ENCODE peak calls at places on chromosomes 13 and 19, in six cellular contexts. D, E, B, R, N and M are unnamed samples. For H3K4me1, the result is how much of the 10 kb centered on the place peaks cover.

GRCh38 chr13:30355405-30355741 is 48.0 kb upstream of the KATNAL1 start:
- DNase-seq in N (no peak), E (peak), B (peak), R (peak), D (peak), M (no peak)

GRCh38 chr19:39325778-39326680 is 5.4 kb upstream of the LRFN1 start:
- DNase-seq in R (peak), N (no peak), E (no peak), D (no peak), B (no peak), M (no peak)

GRCh38 chr13:23515116-23515515 is 55.1 kb upstream of the TNFRSF19 start:
- DNase-seq in D (no peak), B (no peak), R (no peak), E (no peak), N (no peak), M (no peak)

GRCh38 chr19:28727133-28727834 is 485.7 kb downstream of the UQCRFS1 start:
- DNase-seq in R (no peak), N (peak), E (peak), D (no peak), B (peak), M (peak)

GRCh38 chr13:57557979-57558529 is 73.5 kb upstream of the PCDH17 start:
- DNase-seq in E (no peak), B (no peak), R (no peak), N (peak), D (no peak), M (no peak)

GRCh38 chr13:110228936-110229904 is 77.7 kb downstream of the COL4A1 start:
- DNase-seq in R (no peak), B (no peak), E (no peak), D (no peak), N (no peak), M (no peak)

GRCh38 chr13:94602467-94602866 is 810 bp downstream of the GPR180 start:
- DNase-seq in D (no peak), E (no peak), N (no peak), B (no peak), R (no peak), M (no peak)

GRCh38 chr19:41821003-41821735 is 23.3 kb downstream of the LYPD4 start:
- DNase-seq in D (peak), R (peak), E (peak), B (peak), N (peak), M (no peak)

GRCh38 chr13:42660367-42660965 is 86.5 kb downstream of the TNFSF11 start:
- DNase-seq in E (no peak), R (no peak), D (no peak), B (no peak), N (peak), M (no peak)

GRCh38 chr13:51950722-51951121 is 60.5 kb downstream of the ATP7B start:
- DNase-seq in B (no peak), D (no peak), E (no peak), R (no peak), N (peak), M (no peak)

GRCh38 chr13:106151056-106151699 is 384.3 kb downstream of the EFNB2 start:
- DNase-seq in B (no peak), N (peak), E (no peak), D (no peak), R (no peak), M (peak)

GRCh38 chr13:80572308-80572676 is 231.4 kb upstream of the SPRY2 start:
- DNase-seq in B (no peak), D (no peak), E (no peak), R (no peak), N (no peak), M (no peak)

DNA sequence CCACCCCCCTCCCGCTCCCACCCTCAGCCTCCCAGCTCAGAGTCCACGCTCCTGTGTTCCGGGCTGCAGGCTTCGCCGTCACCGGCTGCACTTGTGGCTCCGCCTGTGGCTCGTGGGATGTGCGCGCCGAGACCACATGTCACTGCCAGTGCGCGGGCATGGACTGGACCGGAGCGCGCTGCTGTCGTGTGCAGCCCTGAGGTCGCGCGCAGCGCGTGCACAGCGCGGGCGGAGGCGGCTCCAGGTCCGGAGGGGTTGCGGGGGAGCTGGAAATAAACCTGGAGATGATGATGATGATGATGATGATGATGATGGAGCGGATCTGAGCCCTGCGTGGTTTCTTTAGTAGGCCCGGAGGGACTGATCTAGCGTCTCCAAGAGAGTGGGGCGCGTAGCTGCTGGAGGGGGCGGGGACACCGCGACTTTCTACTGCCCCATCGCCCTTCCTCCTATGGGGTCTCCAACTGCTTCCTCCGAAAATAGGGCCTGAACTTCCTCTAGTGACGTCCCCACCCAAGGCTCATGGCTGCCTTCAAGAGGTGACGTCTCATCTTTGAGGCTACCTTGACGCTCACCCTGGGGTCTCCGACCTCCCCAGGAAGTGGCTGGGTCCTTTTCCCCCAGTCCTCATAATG is 1.4 kb downstream of the RETN start:
- DNase-seq in D (peak), B (no peak), R (peak), E (no peak), N (peak), M (no peak)
- H3K4me3 ChIP-seq in D (peak), B (no peak), R (peak), E (no peak), N (peak), M (no peak)

DNA sequence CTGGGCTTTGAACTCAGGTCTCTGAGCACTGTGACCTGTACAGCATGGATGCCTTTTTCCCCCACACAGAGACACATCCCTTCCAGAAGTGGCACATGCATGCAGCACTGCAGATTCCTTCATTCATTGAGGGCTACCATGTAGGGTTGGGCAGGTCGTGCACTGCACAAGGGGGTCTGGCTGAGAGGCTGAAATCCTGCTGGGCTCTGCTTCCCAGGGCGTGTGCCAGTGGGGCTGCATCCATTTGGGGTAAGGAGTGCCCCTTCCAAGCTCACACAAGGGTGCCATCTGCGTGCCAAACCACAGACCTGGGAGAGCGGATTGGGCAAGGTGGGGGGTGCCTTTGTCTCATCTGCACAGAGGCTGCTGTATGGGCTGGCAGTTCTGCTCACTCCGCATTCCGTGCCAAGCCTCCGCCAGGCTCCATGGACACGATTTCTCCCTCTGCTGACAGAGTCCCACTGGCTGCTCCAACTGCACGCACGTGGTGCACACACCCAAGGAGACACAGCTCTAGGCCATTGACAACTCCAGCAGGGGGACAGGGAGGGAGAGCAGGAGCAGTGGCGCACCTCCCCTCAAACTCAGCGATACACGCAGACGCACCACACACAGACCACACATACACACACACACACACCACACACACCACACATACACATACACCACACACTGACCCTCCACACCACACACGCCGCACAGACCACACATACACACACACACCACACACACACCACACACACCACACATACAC is 4.5 kb upstream of the SHISA7 start:
- DNase-seq in D (no peak), B (no peak), N (peak), E (peak), R (peak), M (no peak)
- TF ChIP-seq CTCF in D (no peak), B (no peak), N (no peak), E (no peak), R (no peak), M (no peak)

GRCh38 chr13:114065926-114066774 is 66.3 kb downstream of the RASA3 start:
- DNase-seq in E (no peak), N (no peak), B (no peak), R (no peak), D (peak), M (peak)

GRCh38 chr13:114065141-114065925 is 67.1 kb downstream of the RASA3 start:
- DNase-seq in B (peak), D (peak), R (peak), N (peak), E (peak), M (peak)

GRCh38 chr13:114063545-114064515 is 68.6 kb downstream of the RASA3 start:
- DNase-seq in B (peak), R (no peak), E (peak), N (peak), D (peak), M (peak)

GRCh38 chr13:114062754-114063153 is 69.7 kb downstream of the RASA3 start:
- DNase-seq in B (no peak), D (no peak), R (no peak), N (peak), E (no peak), M (no peak)

DNA sequence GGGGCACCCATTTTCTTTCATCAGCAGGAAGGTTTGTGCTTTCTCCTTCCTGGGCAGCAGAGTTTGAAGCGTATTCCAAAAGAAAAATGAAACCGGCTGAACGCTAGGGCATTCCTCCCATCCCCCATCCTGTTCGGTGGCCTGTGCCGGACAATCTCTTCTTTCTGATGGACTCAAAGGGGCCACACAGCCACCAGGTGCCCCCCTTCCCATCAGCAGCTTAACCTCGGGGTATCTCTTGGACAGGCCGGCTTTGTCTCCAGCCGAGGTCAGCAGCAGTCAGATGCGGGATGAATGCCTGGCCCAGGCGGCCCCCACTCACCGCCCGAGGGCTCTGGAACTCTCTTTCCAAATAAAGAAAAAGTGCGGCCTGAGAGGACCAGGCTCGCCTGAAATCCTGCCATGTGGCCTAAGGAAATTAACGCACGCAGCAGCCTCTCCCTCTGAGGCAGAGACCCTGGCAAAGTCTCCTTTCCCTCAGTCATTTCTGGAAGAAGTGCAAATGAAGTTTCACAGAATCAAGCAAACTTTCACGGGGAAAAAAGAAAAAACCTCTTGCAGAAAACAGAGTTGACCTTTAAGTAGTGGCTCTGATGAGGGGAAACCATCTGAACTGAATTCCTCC is 67.8 kb downstream of the RASA3 start:
- DNase-seq in N (peak), D (peak), R (peak), E (peak), B (no peak), M (peak)
- H3K4me1 ChIP-seq in N (under half), D (half or more), R (under half), E (half or more), B (under half), M (under half)

DNA sequence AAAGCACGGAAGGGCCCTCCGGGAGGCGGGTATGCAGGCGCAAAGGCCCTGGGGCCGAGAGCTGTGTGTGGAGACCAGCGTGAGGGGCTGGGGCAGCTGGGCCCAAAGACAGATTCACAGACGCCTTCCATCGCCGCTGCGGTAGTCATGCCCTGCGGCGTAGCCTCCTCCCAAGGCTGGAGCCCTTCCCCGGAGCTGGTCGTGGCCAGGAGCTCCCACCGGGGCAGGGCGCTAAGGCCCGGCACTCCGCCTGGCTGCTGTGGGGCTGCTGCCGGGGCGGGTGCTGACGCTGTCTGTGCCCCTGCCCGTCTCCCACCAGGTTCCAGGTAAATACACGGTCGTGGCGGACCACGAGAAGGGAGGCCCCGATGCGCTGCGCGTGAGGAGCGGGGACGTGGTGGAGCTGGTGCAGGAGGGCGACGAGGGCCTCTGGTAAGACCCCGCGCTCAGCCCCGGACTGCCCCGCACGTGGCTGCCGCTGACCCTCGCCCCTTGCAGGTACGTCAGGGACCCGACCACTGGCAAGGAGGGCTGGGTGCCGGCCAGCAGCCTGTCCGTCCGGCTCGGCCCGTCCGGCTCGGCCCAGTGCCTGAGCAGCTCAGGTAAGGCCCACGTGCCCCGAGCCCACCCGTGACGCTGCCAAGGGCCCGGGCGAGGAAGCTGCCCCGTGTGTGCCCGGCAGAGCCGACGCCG is 9.4 kb upstream of the F7 start:
- DNase-seq in B (no peak), D (no peak), R (no peak), E (no peak), N (no peak), M (no peak)
- H3K4me3 ChIP-seq in B (no peak), D (no peak), R (no peak), E (no peak), N (no peak), M (no peak)

DNA sequence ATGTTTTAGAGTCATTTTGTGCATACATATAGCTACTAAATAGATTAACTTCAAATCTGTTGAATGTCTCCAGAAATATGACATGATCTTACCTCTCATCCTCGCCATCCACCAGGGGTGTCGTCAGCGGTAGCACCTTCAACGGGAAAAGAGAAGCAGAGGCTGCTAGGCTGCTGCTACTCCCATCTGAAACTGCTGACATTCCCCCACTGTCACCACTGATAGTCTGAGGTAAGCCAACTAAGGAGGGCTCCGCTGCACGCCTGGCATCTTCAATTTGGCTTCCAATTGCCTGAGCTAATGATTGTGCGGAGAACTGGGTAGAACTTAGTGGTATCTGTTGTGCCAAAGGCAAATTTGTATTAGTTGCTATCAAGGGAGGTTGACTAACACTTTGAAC is 3.1 kb downstream of the TSC22D1 start:
- DNase-seq in R (no peak), D (no peak), N (no peak), E (no peak), B (no peak), M (no peak)
- TF ChIP-seq CTCF in R (no peak), D (no peak), N (no peak), E (no peak), B (no peak), M (no peak)

DNA sequence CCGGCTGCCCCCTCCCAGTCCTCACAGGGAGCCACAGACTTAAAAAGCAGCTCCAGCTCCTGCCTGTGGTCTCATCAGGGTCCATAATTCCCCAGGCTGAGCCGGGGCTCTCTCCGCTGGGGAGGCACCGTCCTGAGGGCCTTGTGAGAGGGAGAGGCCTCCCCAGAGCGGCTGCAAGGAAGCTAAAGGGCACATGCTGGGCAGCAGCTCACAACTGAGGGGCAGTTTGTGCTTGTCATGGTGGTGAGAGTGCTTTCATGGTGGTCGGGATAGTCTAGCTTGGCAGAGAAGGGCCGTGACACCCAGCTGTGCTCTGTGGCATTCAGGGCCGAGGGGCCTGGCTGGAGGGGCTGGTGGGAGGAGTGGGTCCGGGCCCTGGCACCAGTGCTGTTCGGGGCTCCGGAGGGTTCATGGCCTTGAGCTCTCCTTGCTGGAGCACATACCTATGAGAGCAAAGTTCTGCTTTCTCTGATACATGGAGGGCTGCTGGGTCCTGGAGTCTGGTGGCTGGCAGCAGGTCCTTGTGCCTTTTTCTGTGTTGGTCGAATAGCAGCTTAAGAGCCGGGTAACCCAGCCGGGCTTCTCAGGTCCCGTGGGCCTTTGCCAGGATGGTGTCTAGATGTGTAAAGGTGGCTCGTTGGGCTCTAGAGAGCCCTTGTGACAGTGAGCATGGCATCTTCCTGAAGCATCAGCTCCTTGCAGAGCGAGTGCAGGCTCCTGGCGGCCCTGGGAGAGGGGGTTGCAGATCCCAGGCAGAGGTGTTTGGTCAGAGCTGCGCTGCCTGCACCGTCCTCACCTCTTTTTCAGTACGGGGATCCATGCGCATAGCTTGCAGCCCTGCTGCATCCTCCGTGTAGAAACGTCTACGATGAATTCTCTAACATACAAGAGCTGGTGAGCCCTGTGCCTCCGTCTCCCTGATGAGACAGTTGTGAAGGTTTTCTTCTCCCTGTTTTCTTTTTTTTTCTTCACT is 8.8 kb downstream of the UPF1 start:
- DNase-seq in E (no peak), B (no peak), R (no peak), N (no peak), D (no peak), M (no peak)
- H3K4me1 ChIP-seq in E (under half), B (half or more), R (under half), N (under half), D (half or more), M (half or more)